ENCODE peak calls at places on chromosomes 4 and X, in seven cellular contexts. D is endothelial cell, G is NCI-H774, Y is GM13976, F is HS-5, E is DMS 273 treated with DMSO at 0.1 percent for 48 hours, A is GM23338. P is an unnamed sample.

GRCh38 chr4:173520921-173521473 is 9.0 kb downstream of the HAND2 start:
- DNase-seq in G (no peak), D (no peak), Y (peak), E (no peak), F (no peak), A (no peak), P (no peak)

GRCh38 chr4:137688651-137689050 is 156.4 kb upstream of the PCDH18 start:
- DNase-seq in Y (no peak), F (no peak), G (no peak), E (no peak), D (no peak), A (no peak), P (no peak)

GRCh38 chrX:43718956-43719355 is 62.9 kb downstream of the MAOA start:
- DNase-seq in Y (no peak), D (no peak), A (no peak), E (no peak), G (no peak), F (no peak), P (no peak)

GRCh38 chr4:181147421-181147951 is 1095.7 kb upstream of the TENM3 start:
- DNase-seq in Y (no peak), D (no peak), E (peak), F (no peak), A (no peak), G (no peak), P (no peak)

GRCh38 chr4:177789610-177790009 is 347.4 kb upstream of the AGA start:
- DNase-seq in E (no peak), F (no peak), A (no peak), G (no peak), D (no peak), Y (no peak), P (no peak)

GRCh38 chr4:13464973-13465372 is 19.2 kb downstream of the RAB28 start:
- DNase-seq in A (no peak), Y (no peak), F (no peak), D (no peak), E (no peak), G (no peak), P (no peak)

GRCh38 chr4:54215379-54216072 is 13.6 kb upstream of the PDGFRA start:
- DNase-seq in F (no peak), A (peak), D (no peak), Y (no peak), E (no peak), G (no peak), P (no peak)

GRCh38 chr4:154686838-154687237 is 57.0 kb upstream of the LRAT start:
- DNase-seq in Y (no peak), G (no peak), F (no peak), A (no peak), D (no peak), E (no peak), P (no peak)

GRCh38 chrX:136662976-136663375 is 15.0 kb downstream of the CD40LG start:
- DNase-seq in A (no peak), D (no peak), Y (no peak), G (no peak), F (no peak), E (no peak), P (no peak)

GRCh38 chr4:66972087-66972486 is 573.2 kb downstream of the CENPC start:
- DNase-seq in Y (no peak), E (no peak), F (no peak), A (peak), D (no peak), G (no peak), P (no peak)

GRCh38 chr4:147371661-147372060 is 109.2 kb upstream of the EDNRA start:
- DNase-seq in G (no peak), Y (no peak), D (no peak), E (no peak), A (no peak), F (peak), P (no peak)

GRCh38 chr4:13160906-13161305 is 323.2 kb downstream of the RAB28 start:
- DNase-seq in D (no peak), E (no peak), A (no peak), F (no peak), G (no peak), Y (no peak), P (no peak)

GRCh38 chr4:75584067-75584466 is 28.2 kb downstream of the ODAPH start:
- DNase-seq in A (no peak), G (no peak), D (no peak), F (no peak), Y (no peak), E (no peak), P (no peak)

GRCh38 chr4:126850286-126850685 is 782.5 kb upstream of the INTU start:
- DNase-seq in G (no peak), F (peak), D (no peak), Y (no peak), E (no peak), A (no peak), P (no peak)